ENCODE peak calls at places on chromosomes 13 and 19, in six cellular contexts. L, S, D, Q, C and N are unnamed samples. For H3K79me2, the result is how much of the 10 kb centered on the place peaks cover.

GRCh38 chr19:391199-391557 is 17.8 kb downstream of the C2CD4C start:
- DNase-seq in D (no peak), S (no peak), Q (no peak), L (no peak), C (no peak), N (no peak)

GRCh38 chr19:6613711-6614110 is 22.8 kb upstream of the CD70 start:
- DNase-seq in C (no peak), Q (no peak), L (peak), S (peak), D (no peak), N (no peak)

GRCh38 chr13:107743983-107744382 is 471.4 kb downstream of the LIG4 start:
- DNase-seq in D (no peak), S (peak), Q (no peak), C (no peak), L (no peak), N (peak)

GRCh38 chr13:45113809-45114208 is 6.5 kb upstream of the GTF2F2 start:
- DNase-seq in D (no peak), S (no peak), C (no peak), L (no peak), Q (no peak), N (no peak)

GRCh38 chr13:80359459-80360297 is 18.8 kb upstream of the SPRY2 start:
- DNase-seq in L (peak), D (peak), C (no peak), S (no peak), Q (no peak), N (peak)

GRCh38 chr19:5040544-5041167 is 71.7 kb downstream of the KDM4B start:
- DNase-seq in Q (no peak), C (no peak), D (no peak), S (no peak), L (no peak), N (no peak)

GRCh38 chr19:2616741-2617392 is 85.6 kb downstream of the GNG7 start:
- DNase-seq in C (no peak), L (no peak), Q (no peak), S (no peak), D (no peak), N (no peak)

GRCh38 chr13:113804017-113804702 is 45.1 kb downstream of the TMEM255B start:
- DNase-seq in D (no peak), L (no peak), C (no peak), Q (no peak), S (no peak), N (no peak)

GRCh38 chr13:49225358-49226042 is 5.4 kb downstream of the MLNR start:
- DNase-seq in Q (no peak), D (no peak), C (no peak), S (peak), L (no peak), N (no peak)

GRCh38 chr19:13035820-13036365 is 40.6 kb downstream of the NFIX start:
- DNase-seq in L (no peak), S (no peak), Q (no peak), C (no peak), D (no peak), N (no peak)

GRCh38 chr19:42540071-42540553 is 11.8 kb upstream of the CEACAM1 start:
- DNase-seq in C (no peak), L (no peak), D (peak), S (peak), Q (no peak), N (peak)

GRCh38 chr19:49017666-49018351 is 918 bp upstream of the LHB start:
- DNase-seq in S (peak), Q (peak), C (peak), L (peak), D (peak), N (peak)

GRCh38 chr19:6464070-6464873 is at the start of gene CRB3:
- DNase-seq in D (peak), Q (peak), C (peak), S (no peak), L (no peak), N (peak)

GRCh38 chr13:43905435-43906031 is 25.8 kb downstream of the LACC1 start:
- DNase-seq in D (peak), L (peak), S (peak), C (peak), Q (peak), N (peak)

GRCh38 chr13:100588350-100589177 is at the start of gene GGACT:
- DNase-seq in S (peak), L (peak), Q (peak), D (peak), C (peak), N (peak)

GRCh38 chr19:42440357-42441046 is 2.2 kb downstream of the CXCL17 start:
- DNase-seq in L (peak), D (peak), C (peak), S (peak), Q (peak), N (peak)

GRCh38 chr13:89432997-89433396 is 1761.8 kb downstream of the SLITRK5 start:
- DNase-seq in L (peak), C (no peak), S (no peak), Q (no peak), D (no peak), N (no peak)

GRCh38 chr13:110265341-110265681 is 41.6 kb downstream of the COL4A1 start:
- DNase-seq in S (no peak), D (no peak), L (no peak), Q (no peak), C (no peak), N (peak)
- H3K79me2 ChIP-seq in S (under half), D (under half), L (under half), Q (under half), C (under half), N (under half)

GRCh38 chr13:50740052-50740741 is 103.3 kb downstream of the DLEU7 start:
- DNase-seq in L (no peak), S (peak), C (no peak), Q (no peak), D (no peak), N (no peak)
- TF ChIP-seq EZH2 in L (no peak), S (no peak), C (no peak), Q (no peak), D (no peak), N (no peak)

GRCh38 chr13:94705081-94705751 is 7.1 kb downstream of the SOX21 start:
- DNase-seq in S (no peak), Q (no peak), L (no peak), D (peak), C (no peak), N (peak)
- H3K79me2 ChIP-seq in S (under half), Q (under half), L (under half), D (under half), C (under half), N (under half)

GRCh38 chr19:55444720-55445045 is 1.6 kb upstream of the SHISA7 start:
- DNase-seq in L (no peak), Q (no peak), S (no peak), D (no peak), C (no peak), N (no peak)
- TF ChIP-seq EZH2 in L (no peak), Q (no peak), S (no peak), D (no peak), C (no peak), N (no peak)

DNA sequence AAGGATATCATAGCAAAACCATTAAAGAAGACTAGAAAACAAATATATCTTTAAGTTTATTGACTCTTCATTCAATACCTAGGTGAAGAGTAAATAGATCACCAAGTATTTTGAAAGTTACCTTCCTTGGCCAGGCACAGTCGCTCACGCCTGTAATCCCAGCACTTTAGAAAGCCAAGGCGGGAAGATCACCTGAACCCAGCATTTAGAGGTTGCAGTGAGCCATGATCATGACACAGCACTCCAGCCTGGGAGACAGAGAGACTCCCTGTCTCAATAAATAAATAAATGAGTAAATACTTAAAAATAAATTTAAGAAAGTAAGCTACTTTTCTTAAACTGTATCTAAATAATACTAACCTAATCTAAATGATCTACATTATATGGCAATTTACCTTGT is 8.9 kb upstream of the WBP4 start:
- DNase-seq in L (no peak), Q (no peak), S (peak), C (no peak), D (no peak), N (no peak)
- H3K79me2 ChIP-seq in L (under half), Q (half or more), S (half or more), C (under half), D (under half), N (under half)